ENCODE peak calls at places on chromosomes 12 and 14, in eight cellular contexts. H is cardiac fibroblast, Q is GM10248, A is AML-193, X is fibroblast of mammary gland, U is astrocyte, L is C1 segment of cervical spinal cord, Y is endothelial cell. S is an unnamed sample.

GRCh38 chr14:68510201-68510600 is 282.7 kb downstream of the ZFP36L1 start:
- DNase-seq in L (no peak), U (peak), Y (no peak), X (peak), Q (no peak), H (peak), A (no peak), S (no peak)

GRCh38 chr14:91911474-91912032 is 35.9 kb downstream of the FBLN5 start:
- DNase-seq in Y (peak), L (no peak), H (peak), Q (peak), X (peak), U (no peak), A (peak), S (peak)

GRCh38 chr14:45381091-45381490 is 128.1 kb upstream of the MIS18BP1 start:
- DNase-seq in A (no peak), X (no peak), L (no peak), Y (no peak), Q (no peak), H (no peak), U (no peak), S (no peak)

GRCh38 chr14:31937730-31938346 is 139.3 kb upstream of the ARHGAP5 start:
- DNase-seq in Q (peak), A (no peak), X (peak), H (peak), U (peak), Y (no peak), L (no peak), S (no peak)

GRCh38 chr12:89494411-89495231 is 30.0 kb downstream of the GALNT4 start:
- DNase-seq in X (peak), A (no peak), H (peak), Y (no peak), U (peak), Q (peak), L (no peak), S (no peak)

GRCh38 chr14:103597623-103598372 is 31.2 kb upstream of the KLC1 start:
- DNase-seq in A (no peak), X (peak), Y (no peak), L (no peak), U (peak), H (peak), Q (no peak), S (no peak)

GRCh38 chr12:27573972-27574371 is 50.0 kb downstream of the PPFIBP1 start:
- DNase-seq in L (no peak), A (no peak), Y (no peak), H (peak), Q (no peak), U (peak), X (peak), S (no peak)

GRCh38 chr12:78331764-78332163 is 501.1 kb downstream of the NAV3 start:
- DNase-seq in Y (no peak), L (no peak), X (no peak), Q (no peak), H (peak), U (no peak), A (no peak), S (no peak)

GRCh38 chr14:76194327-76194726 is 42.6 kb downstream of the GPATCH2L start:
- DNase-seq in Q (no peak), U (no peak), X (no peak), A (no peak), Y (no peak), H (no peak), L (no peak), S (no peak)

S was measured in T47D.